ENCODE peak calls at places on chromosomes 7 and 10, in five cellular contexts. M is effector memory CD4-positive, alpha-beta T cell; V is right atrium auricular region; Y is right cardiac atrium; N is adipocyte. B is an unnamed sample.

GRCh38 chr10:92590623-92591549 is 2.0 kb upstream of the KIF11 start:
- DNase-seq in V (peak; percentile 70), M (no peak), Y (peak; percentile 50), N (peak; percentile 79), B (peak; percentile 60)

GRCh38 chr10:49141541-49142332 is 7.9 kb upstream of the FAM170B start:
- DNase-seq in V (no peak), Y (no peak), N (no peak), M (no peak), B (no peak)

GRCh38 chr10:4541292-4541691 is 284.7 kb upstream of the AKR1E2 start:
- DNase-seq in V (no peak), Y (no peak), N (peak; percentile 68), M (no peak), B (peak; percentile 67)

GRCh38 chr10:86792768-86793167 is 36.3 kb downstream of the BMPR1A start:
- DNase-seq in M (no peak), N (no peak), Y (no peak), V (no peak), B (no peak)

GRCh38 chr10:75397571-75397921 is 4.0 kb downstream of the ZNF503 start:
- DNase-seq in M (no peak), Y (no peak), V (no peak), N (peak; percentile 52), B (no peak)

GRCh38 chr7:107938448-107939250 is 47.7 kb downstream of the DLD start:
- DNase-seq in N (peak; percentile 30), Y (peak; percentile 63), V (peak; percentile 72), M (no peak), B (no peak)

GRCh38 chr10:116268976-116269375 is 4.0 kb downstream of the GFRA1 start:
- DNase-seq in M (no peak), V (no peak), Y (no peak), N (peak; percentile 7), B (no peak)

GRCh38 chr7:158838238-158838637 is 8.9 kb upstream of the ESYT2 start:
- DNase-seq in V (no peak), M (no peak), N (no peak), Y (no peak), B (no peak)

GRCh38 chr7:69244691-69245090 is 353.6 kb upstream of the AUTS2 start:
- DNase-seq in V (no peak), N (no peak), M (no peak), Y (no peak), B (no peak)

GRCh38 chr10:50621981-50622496 is 1.7 kb downstream of the SGMS1 start:
- DNase-seq in Y (peak; percentile 99), N (peak; percentile 97), M (peak; percentile 59), V (peak; percentile 99), B (peak; percentile 66)

GRCh38 chr7:99365318-99366141 is 9.0 kb upstream of the ARPC1B start:
- DNase-seq in M (peak; percentile 54), Y (no peak), V (no peak), N (peak; percentile 35), B (no peak)

GRCh38 chr10:49177391-49178355 is 10.5 kb downstream of the TMEM273 start:
- DNase-seq in V (peak; percentile 81), N (peak; percentile 68), M (peak; percentile 54), Y (peak; percentile 76), B (peak; percentile 90)

GRCh38 chr7:151792671-151793070 is 84.2 kb downstream of the PRKAG2 start:
- DNase-seq in Y (no peak), M (no peak), N (no peak), V (no peak), B (no peak)

GRCh38 chr7:151790095-151790825 is 86.7 kb downstream of the PRKAG2 start:
- DNase-seq in V (no peak), N (no peak), M (no peak), Y (no peak), B (no peak)

GRCh38 chr7:151790826-151791379 is 86.0 kb downstream of the PRKAG2 start:
- DNase-seq in V (no peak), N (no peak), Y (no peak), M (no peak), B (no peak)

GRCh38 chr7:151793531-151793935 is 83.4 kb downstream of the PRKAG2 start:
- DNase-seq in N (no peak), M (no peak), Y (peak; percentile 80), V (peak; percentile 83), B (no peak)

DNA sequence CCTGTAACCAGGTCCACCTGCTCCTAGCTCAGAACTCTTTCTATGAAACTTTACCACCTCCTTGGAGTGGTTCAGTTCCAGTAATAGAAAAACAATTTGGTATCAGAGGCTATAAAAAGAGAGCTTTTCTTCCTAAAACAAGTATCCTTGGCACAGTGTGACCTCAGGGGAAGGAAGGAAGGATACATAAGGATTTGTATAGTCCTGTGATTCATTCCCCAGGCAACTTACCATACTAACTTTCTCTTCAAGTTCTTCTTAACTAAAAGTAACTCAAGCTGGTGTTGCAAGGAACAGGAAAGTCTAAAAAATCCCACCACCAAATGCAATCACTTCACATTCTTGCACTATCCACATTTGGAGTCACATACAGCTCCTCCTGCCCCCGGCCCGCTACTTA is 84.9 kb downstream of the PRKAG2 start:
- DNase-seq in N (peak; percentile 6), V (no peak), Y (no peak), M (no peak), B (no peak)
- H3K27me3 ChIP-seq in N (peaks cover 11% of the 10 kb centered on the region), V (no peaks in the 10 kb centered on the region), Y (no peaks in the 10 kb centered on the region), M (no peaks in the 10 kb centered on the region), B (no peaks in the 10 kb centered on the region)

GRCh38 chr7:70725448-70725847 is 406.5 kb upstream of the GALNT17 start:
- DNase-seq in M (no peak), N (no peak), Y (no peak), V (no peak), B (no peak)
- H3K4me1 ChIP-seq in M (peaks cover 4% of the 10 kb centered on the region), N (peaks cover 6% of the 10 kb centered on the region), Y (no peaks in the 10 kb centered on the region), V (no peaks in the 10 kb centered on the region), B (no peaks in the 10 kb centered on the region)

DNA sequence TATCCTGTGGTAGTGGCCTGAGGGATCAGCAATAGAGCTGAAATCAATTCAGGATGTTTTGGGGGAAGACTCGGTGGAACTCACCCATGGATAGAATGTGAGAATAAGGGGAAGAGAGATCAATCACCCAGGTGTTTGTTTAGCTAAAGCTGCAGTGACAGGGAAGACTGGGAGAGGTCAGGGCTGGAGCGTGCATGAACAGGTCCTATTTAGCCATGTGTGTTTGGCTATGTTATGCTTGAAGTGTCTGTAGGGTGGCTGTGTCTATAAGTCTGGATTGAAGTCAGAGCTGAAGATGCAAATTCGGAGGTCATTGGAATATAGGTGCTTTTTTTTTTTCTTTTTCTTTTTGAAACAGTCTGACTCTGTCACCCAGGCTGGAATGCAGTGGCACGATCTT is 4.6 kb downstream of the ATP6V1F start:
- DNase-seq in M (no peak), Y (no peak), V (no peak), N (no peak), B (no peak)
- H3K27me3 ChIP-seq in M (no peaks in the 10 kb centered on the region), Y (no peaks in the 10 kb centered on the region), V (no peaks in the 10 kb centered on the region), N (no peaks in the 10 kb centered on the region), B (peaks cover 15% of the 10 kb centered on the region)

GRCh38 chr7:55054758-55055157 is 35.9 kb downstream of the EGFR start:
- DNase-seq in V (no peak), Y (no peak), N (no peak), M (no peak), B (no peak)

GRCh38 chr7:55052726-55053431 is 34.1 kb downstream of the EGFR start:
- DNase-seq in M (no peak), N (peak; percentile 51), Y (no peak), V (no peak), B (peak; percentile 33)

GRCh38 chr7:55055479-55055878 is 36.7 kb downstream of the EGFR start:
- DNase-seq in M (no peak), N (peak; percentile 31), V (no peak), Y (no peak), B (no peak)

GRCh38 chr7:55053651-55054226 is 34.9 kb downstream of the EGFR start:
- DNase-seq in N (peak; percentile 6), M (no peak), V (no peak), Y (no peak), B (no peak)

DNA sequence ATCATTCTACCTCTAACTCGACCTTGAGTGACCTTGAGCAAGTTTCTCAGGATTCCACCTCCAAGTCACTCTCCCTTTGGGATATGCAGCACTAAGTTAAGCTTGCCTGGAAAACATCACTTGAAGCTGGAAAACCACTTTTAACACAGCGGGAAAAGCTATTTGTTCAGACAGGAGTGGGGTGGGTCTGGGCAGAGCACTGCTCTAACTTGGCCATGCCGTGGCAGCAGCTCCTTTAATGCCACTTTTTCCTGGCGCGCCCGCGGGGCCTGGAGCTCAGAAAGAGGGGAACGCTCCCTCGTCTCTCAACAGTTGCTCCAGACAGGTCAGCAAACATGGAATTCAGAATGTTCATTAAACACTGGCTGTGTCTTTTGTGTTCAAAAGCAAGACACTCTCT is 35.4 kb downstream of the EGFR start:
- DNase-seq in N (no peak), Y (no peak), M (no peak), V (no peak), B (no peak)
- H3K4me1 ChIP-seq in N (peaks cover 44% of the 10 kb centered on the region), Y (no peaks in the 10 kb centered on the region), M (no peaks in the 10 kb centered on the region), V (no peaks in the 10 kb centered on the region), B (peaks cover 38% of the 10 kb centered on the region)

GRCh38 chr10:79101560-79101971 is 32.8 kb downstream of the ZMIZ1 start:
- DNase-seq in V (no peak), M (no peak), Y (no peak), N (no peak), B (no peak)
- H3K27me3 ChIP-seq in V (no peaks in the 10 kb centered on the region), M (no peaks in the 10 kb centered on the region), Y (no peaks in the 10 kb centered on the region), N (no peaks in the 10 kb centered on the region), B (no peaks in the 10 kb centered on the region)

GRCh38 chr7:148720472-148720871 is 21.8 kb downstream of the CUL1 start:
- DNase-seq in N (no peak), M (no peak), V (no peak), Y (no peak), B (no peak)

GRCh38 chr7:148721390-148721789 is 22.7 kb downstream of the CUL1 start:
- DNase-seq in V (no peak), N (no peak), M (no peak), Y (no peak), B (no peak)

GRCh38 chr7:148722340-148723165 is 23.9 kb downstream of the CUL1 start:
- DNase-seq in M (no peak), V (no peak), Y (no peak), N (no peak), B (no peak)

GRCh38 chr7:148723846-148724245 is 25.1 kb downstream of the CUL1 start:
- DNase-seq in Y (no peak), V (no peak), N (no peak), M (no peak), B (no peak)

GRCh38 chr7:148723166-148723559 is 24.5 kb downstream of the CUL1 start:
- DNase-seq in V (no peak), Y (no peak), N (no peak), M (no peak), B (no peak)
- H3K4me1 ChIP-seq in V (no peaks in the 10 kb centered on the region), Y (peaks cover 24% of the 10 kb centered on the region), N (peaks cover 17% of the 10 kb centered on the region), M (peaks cover 21% of the 10 kb centered on the region), B (no peaks in the 10 kb centered on the region)

GRCh38 chr10:101112799-101113594 is 18.1 kb upstream of the TLX1 start:
- DNase-seq in Y (no peak), M (no peak), V (no peak), N (no peak), B (no peak)
- H3K27me3 ChIP-seq in Y (no peaks in the 10 kb centered on the region), M (peaks cover 15% of the 10 kb centered on the region), V (no peaks in the 10 kb centered on the region), N (peaks cover 60% of the 10 kb centered on the region), B (peaks cover 68% of the 10 kb centered on the region)